ENCODE peak calls at places on chromosomes 12 and 14, in seven cellular contexts. R is RWPE1; L is colonic mucosa; T is kidney; Z is cardiac muscle cell; V is CD4-positive, alpha-beta T cell; W is A673. J is an unnamed sample.

GRCh38 chr12:131092911-131093901 is 139.5 kb downstream of the ADGRD1 start:
- DNase-seq in V (no peak), L (no peak), R (no peak), Z (no peak), T (peak), W (no peak), J (no peak)

GRCh38 chr14:82385043-82385442 is 851.4 kb upstream of the SEL1L start:
- DNase-seq in R (no peak), W (no peak), V (no peak), Z (no peak), T (no peak), L (no peak), J (no peak)

GRCh38 chr12:120856980-120857379 is 47.2 kb downstream of the SPPL3 start:
- DNase-seq in L (no peak), W (peak), R (no peak), T (no peak), Z (no peak), V (no peak), J (no peak)

GRCh38 chr14:102213470-102213869 is 73.8 kb downstream of the WDR20 start:
- DNase-seq in L (no peak), V (no peak), T (no peak), W (no peak), Z (no peak), R (no peak), J (no peak)

GRCh38 chr12:94545937-94546771 is 86.5 kb upstream of the CEP83 start:
- DNase-seq in L (peak), R (peak), Z (peak), W (peak), T (no peak), V (no peak), J (peak)

GRCh38 chr12:81296556-81297305 is 218.9 kb downstream of the ACSS3 start:
- DNase-seq in R (no peak), L (no peak), T (no peak), Z (peak), W (peak), V (no peak), J (peak)

GRCh38 chr12:34236073-34236472 is 213.8 kb downstream of the ALG10 start:
- DNase-seq in R (no peak), L (no peak), W (no peak), T (no peak), Z (no peak), V (no peak), J (no peak)

GRCh38 chr12:130126023-130126432 is 36.2 kb upstream of the FZD10 start:
- DNase-seq in T (no peak), W (no peak), V (no peak), Z (no peak), L (no peak), R (peak), J (no peak)

GRCh38 chr14:39055786-39056474 is 47.1 kb downstream of the SEC23A start:
- DNase-seq in W (peak), T (no peak), Z (no peak), R (no peak), L (no peak), V (no peak), J (no peak)

GRCh38 chr14:32044454-32044853 is 32.6 kb upstream of the ARHGAP5 start:
- DNase-seq in R (no peak), W (no peak), L (no peak), V (no peak), T (no peak), Z (no peak), J (no peak)

GRCh38 chr14:68951051-68951797 is 27.9 kb downstream of the ACTN1 start:
- DNase-seq in W (peak), V (no peak), T (peak), R (peak), L (peak), Z (peak), J (peak)
- H3K27ac ChIP-seq in W (peak), V (no peak), T (peak), R (peak), L (peak), Z (peak), J (peak)

GRCh38 chr12:42611571-42612257 is 22.2 kb upstream of the PRICKLE1 start:
- DNase-seq in L (no peak), Z (no peak), W (no peak), R (no peak), V (no peak), T (no peak), J (peak)

GRCh38 chr12:42612258-42612608 is 22.7 kb upstream of the PRICKLE1 start:
- DNase-seq in W (no peak), Z (peak), R (no peak), L (no peak), T (no peak), V (no peak), J (no peak)

GRCh38 chr12:42617622-42618021 is 28.1 kb upstream of the PRICKLE1 start:
- DNase-seq in R (no peak), L (no peak), W (no peak), Z (no peak), V (no peak), T (no peak), J (peak)
- H3K27ac ChIP-seq in R (no peak), L (no peak), W (no peak), Z (no peak), V (no peak), T (no peak), J (no peak)

GRCh38 chr14:103847439-103847953 is at the start of gene PPP1R13B:
- DNase-seq in Z (peak), R (peak), W (peak), T (peak), V (peak), L (peak), J (peak)

GRCh38 chr14:103845327-103845726 is 2.0 kb downstream of the PPP1R13B start:
- DNase-seq in W (no peak), V (no peak), R (no peak), Z (no peak), L (no peak), T (no peak), J (no peak)

GRCh38 chr14:103846008-103846568 is 1.3 kb downstream of the PPP1R13B start:
- DNase-seq in W (no peak), Z (no peak), L (no peak), T (no peak), R (no peak), V (no peak), J (peak)

GRCh38 chr14:103847954-103848719 is 762 bp upstream of the PPP1R13B start:
- DNase-seq in V (no peak), R (no peak), Z (no peak), T (peak), W (no peak), L (no peak), J (no peak)

DNA sequence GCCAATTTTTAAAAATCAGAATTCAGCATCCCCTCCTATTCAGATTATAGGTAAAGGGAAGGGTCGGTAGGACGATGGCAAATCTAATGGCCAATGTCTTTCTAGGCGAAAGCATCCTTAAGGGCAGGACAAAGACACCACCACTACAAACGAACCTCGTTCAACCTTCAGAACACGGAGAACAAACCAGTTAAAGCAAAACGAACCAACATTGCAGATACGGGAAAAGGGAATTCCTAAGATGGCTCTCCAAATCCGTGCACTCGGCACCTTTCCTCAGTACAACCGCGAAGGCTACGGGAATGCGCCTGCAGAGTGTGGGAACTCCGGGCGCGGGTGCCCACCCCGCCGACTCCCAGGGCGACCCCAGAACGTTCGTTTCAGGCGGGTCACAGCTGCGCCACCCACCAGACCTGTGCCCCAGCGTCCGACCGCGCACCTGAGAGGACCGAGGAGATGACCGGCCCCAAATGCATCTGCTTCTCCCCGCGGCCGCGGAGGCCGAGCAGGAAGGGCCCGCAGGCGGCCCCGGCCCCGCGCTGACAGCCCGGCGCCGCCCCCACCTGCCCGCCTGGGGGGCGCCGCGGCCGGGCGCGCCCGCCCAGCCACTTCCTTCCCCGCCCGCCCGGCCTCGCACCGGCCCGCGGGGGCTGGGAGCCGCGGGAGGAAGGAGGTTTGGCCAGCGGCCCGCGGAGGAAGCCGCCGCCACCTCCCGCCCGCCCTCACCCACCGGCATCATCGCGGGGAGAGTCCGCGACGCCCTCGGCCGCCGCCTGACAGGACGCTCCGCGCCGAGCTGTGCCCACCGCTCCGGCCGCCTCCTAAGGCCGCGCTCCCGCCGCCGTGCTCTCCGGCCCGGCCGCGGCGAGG is 571 bp downstream of the PPP1R13B start:
- DNase-seq in V (peak), R (peak), Z (peak), W (no peak), L (peak), T (peak), J (peak)
- H3K27ac ChIP-seq in V (no peak), R (peak), Z (peak), W (no peak), L (peak), T (peak), J (no peak)

GRCh38 chr12:57237653-57237951 is 8.1 kb downstream of the SHMT2 start:
- DNase-seq in W (no peak), Z (no peak), T (no peak), V (no peak), R (no peak), L (no peak), J (no peak)
- H3K27ac ChIP-seq in W (no peak), Z (no peak), T (no peak), V (no peak), R (peak), L (no peak), J (no peak)

DNA sequence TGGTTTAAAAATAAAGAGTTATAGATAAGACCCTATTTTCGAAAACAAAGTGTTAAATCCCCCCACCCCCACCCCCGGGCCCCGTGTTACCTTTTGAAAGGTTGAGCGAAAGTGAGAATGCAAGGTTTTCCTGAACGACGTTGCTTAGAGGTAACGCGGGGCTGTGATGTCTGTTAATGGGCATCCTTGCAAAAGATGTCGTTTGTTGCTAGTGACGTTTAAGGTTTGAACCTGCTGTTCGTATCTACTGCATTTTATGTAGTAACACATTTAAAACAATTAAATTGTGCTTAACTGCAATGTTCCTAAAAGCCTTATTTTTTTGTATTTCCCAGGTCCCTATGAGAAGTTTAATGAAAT is 1.2 kb downstream of the CPSF6 start:
- DNase-seq in W (no peak), T (no peak), R (peak), Z (peak), L (no peak), V (peak), J (peak)
- H3K27ac ChIP-seq in W (peak), T (peak), R (peak), Z (peak), L (peak), V (peak), J (peak)

GRCh38 chr12:92436847-92437246 is 265.9 kb upstream of the PLEKHG7 start:
- DNase-seq in W (no peak), Z (no peak), V (no peak), L (no peak), T (no peak), R (no peak), J (no peak)

GRCh38 chr12:92437452-92437851 is 265.3 kb upstream of the PLEKHG7 start:
- DNase-seq in L (no peak), W (no peak), R (no peak), T (no peak), V (no peak), Z (no peak), J (no peak)

GRCh38 chr12:92431146-92431545 is 271.6 kb upstream of the PLEKHG7 start:
- DNase-seq in Z (no peak), L (no peak), T (no peak), W (no peak), R (no peak), V (no peak), J (no peak)

GRCh38 chr12:92434607-92435025 is 268.2 kb upstream of the PLEKHG7 start:
- DNase-seq in W (no peak), R (no peak), L (no peak), V (no peak), Z (no peak), T (peak), J (no peak)

GRCh38 chr12:92432724-92433281 is 270.0 kb upstream of the PLEKHG7 start:
- DNase-seq in R (no peak), V (no peak), L (no peak), T (no peak), Z (no peak), W (peak), J (no peak)
- H3K27ac ChIP-seq in R (no peak), V (no peak), L (no peak), T (no peak), Z (no peak), W (no peak), J (no peak)

DNA sequence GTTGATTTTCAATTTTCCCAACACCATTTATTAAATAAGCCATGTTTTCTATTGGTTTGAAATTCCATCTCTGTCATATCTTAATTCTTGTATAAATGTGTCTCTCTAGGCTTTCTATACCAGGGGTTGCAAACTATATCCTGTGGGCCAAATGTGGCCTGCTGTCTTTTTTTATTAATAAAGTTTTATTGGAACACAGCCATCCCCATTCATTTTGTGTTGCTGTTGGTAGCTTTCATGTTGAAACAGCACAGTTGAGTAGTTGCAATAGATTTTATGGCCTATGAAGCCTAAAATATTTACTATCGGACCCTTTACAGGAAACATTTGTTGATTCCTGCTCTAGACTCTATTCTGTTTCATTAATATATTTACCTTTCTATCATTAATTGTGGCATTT is 9.4 kb downstream of the HCFC2 start:
- DNase-seq in Z (no peak), V (no peak), W (no peak), T (no peak), L (no peak), R (no peak), J (no peak)
- H3K27ac ChIP-seq in Z (no peak), V (no peak), W (no peak), T (no peak), L (no peak), R (no peak), J (no peak)

GRCh38 chr12:71792599-71792998 is 37.9 kb downstream of the RAB21 start:
- DNase-seq in Z (no peak), L (no peak), T (no peak), W (no peak), V (no peak), R (no peak), J (no peak)
- H3K27ac ChIP-seq in Z (no peak), L (no peak), T (no peak), W (no peak), V (no peak), R (no peak), J (no peak)